ENCODE peak calls at places on chromosomes 7 and 10, in four cellular contexts. T is coronary artery, S is A549, Z is thyroid gland. Y is an unnamed sample.

GRCh38 chr7:16129431-16130126 is 291.8 kb downstream of the CRPPA start:
- DNase-seq in T (no peak), S (peak; percentile 29), Z (no peak), Y (no peak)

GRCh38 chr7:72313906-72314305 is 98.2 kb downstream of the CALN1 start:
- DNase-seq in T (peak; percentile 57), S (no peak), Z (no peak), Y (no peak)

GRCh38 chr7:107078517-107078966 is 34.0 kb downstream of the PRKAR2B start:
- DNase-seq in T (no peak), S (peak; percentile 57), Z (peak; percentile 28), Y (no peak)

GRCh38 chr10:21160116-21160515 is 263.0 kb upstream of the NEBL start:
- DNase-seq in T (no peak), S (no peak), Z (peak; percentile 46), Y (no peak)

GRCh38 chr7:29017666-29018065 is 59.5 kb upstream of the TRIL start:
- DNase-seq in T (no peak), S (no peak), Z (no peak), Y (no peak)

GRCh38 chr10:25954851-25955250 is 20.8 kb downstream of the MYO3A start:
- DNase-seq in T (no peak), S (no peak), Z (no peak), Y (no peak)

GRCh38 chr10:98687685-98688084 is 240.9 kb upstream of the HPS1 start:
- DNase-seq in T (no peak), S (no peak), Z (no peak), Y (no peak)

GRCh38 chr10:7318836-7319235 is 92.0 kb downstream of the SFMBT2 start:
- DNase-seq in T (no peak), S (no peak), Z (peak; percentile 37), Y (no peak)

GRCh38 chr10:23499317-23499716 is 60.4 kb downstream of the OTUD1 start:
- DNase-seq in T (no peak), S (no peak), Z (no peak), Y (no peak)

GRCh38 chr7:21724562-21724961 is 181.7 kb downstream of the DNAH11 start:
- DNase-seq in T (no peak), S (no peak), Z (no peak), Y (no peak)

GRCh38 chr7:21717323-21717722 is 174.5 kb downstream of the DNAH11 start:
- DNase-seq in T (no peak), S (no peak), Z (no peak), Y (no peak)

GRCh38 chr7:21719846-21720245 is 177.0 kb downstream of the DNAH11 start:
- DNase-seq in T (no peak), S (no peak), Z (peak; percentile 6), Y (no peak)

DNA sequence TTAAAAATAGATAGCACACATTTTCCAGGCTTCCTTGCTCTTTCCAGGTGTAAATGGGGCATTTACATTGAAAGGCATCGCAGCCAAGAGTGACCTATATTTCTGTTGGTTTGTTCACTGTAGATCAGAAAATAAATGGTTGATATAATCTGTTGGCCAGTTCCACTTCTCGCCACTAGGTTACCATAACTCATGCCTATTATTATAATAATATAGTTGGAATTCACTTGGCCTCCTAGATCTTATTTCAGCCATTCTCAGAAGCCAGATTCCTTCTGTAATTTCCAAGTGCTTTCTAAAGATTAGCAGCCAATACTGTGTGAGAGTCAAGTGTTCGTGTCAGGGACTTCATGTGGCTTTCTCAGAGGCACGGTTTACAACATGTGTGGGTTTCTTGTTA is 179.5 kb downstream of the DNAH11 start:
- DNase-seq in T (no peak), S (no peak), Z (no peak), Y (no peak)
- TF ChIP-seq CTCF in T (no peak), S (no peak), Z (no peak), Y (peak; percentile 38)

GRCh38 chr7:130733866-130734524 is at the start of gene KLF14:
- DNase-seq in T (no peak), S (no peak), Z (peak; percentile 1), Y (no peak)

GRCh38 chr7:130736298-130736900 is 2.4 kb upstream of the KLF14 start:
- DNase-seq in T (no peak), S (no peak), Z (no peak), Y (no peak)

GRCh38 chr7:130734525-130735272 is 692 bp upstream of the KLF14 start:
- DNase-seq in T (no peak), S (no peak), Z (no peak), Y (no peak)

GRCh38 chr7:130735273-130735716 is 1.3 kb upstream of the KLF14 start:
- DNase-seq in T (no peak), S (no peak), Z (no peak), Y (no peak)

GRCh38 chr7:130732980-130733865 is 784 bp downstream of the KLF14 start:
- DNase-seq in T (no peak), S (peak; percentile 9), Z (peak; percentile 2), Y (no peak)
- H3K4me3 ChIP-seq in T (peak overlapping the region; percentile 63), S (peak overlapping the region; percentile 55), Z (no peak overlapping the region), Y (peak overlapping the region; percentile 60)

DNA sequence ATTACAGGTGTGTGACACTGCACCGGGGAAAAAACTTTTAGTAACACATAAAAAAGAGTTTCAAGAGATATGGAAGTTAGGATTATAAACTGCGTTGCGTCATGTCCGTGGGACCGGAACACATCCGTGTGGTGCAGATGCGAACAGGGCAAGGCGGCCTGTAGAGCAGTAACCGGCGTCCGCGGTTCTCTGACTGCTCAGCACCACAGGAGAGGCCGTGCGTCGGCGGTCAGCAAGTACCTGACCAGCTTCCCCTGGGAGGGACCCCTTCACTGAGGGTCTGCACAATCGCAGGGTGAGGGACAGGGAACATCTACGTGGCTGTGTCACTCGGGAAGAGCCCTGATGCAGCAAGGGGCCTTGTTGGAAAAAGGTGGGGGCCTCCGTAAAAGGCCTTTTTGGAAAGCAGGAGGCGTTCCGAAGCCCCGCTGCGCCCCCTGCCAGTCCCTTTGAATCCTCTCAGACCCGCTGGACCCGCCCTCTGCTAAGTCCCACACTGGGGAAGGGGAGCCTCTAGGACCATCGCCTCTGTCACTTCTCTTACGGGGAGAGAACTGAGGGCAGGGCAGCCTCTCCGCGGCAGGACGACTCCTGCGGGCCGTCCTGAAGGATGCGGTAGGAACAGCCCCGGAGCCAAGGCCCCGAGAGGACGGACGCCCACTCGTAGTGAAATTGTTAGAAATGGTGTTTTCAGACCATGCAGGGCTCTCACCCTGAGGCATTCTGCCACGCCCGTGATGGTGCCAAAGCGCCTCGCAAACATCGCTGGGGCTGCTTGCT is 771.6 kb upstream of the COBL start:
- DNase-seq in T (no peak), S (no peak), Z (peak; percentile 27), Y (no peak)
- TF ChIP-seq CTCF in T (no peak), S (no peak), Z (no peak), Y (no peak)

GRCh38 chr10:101686133-101686925 is 8.6 kb downstream of the FBXW4 start:
- DNase-seq in T (no peak), S (no peak), Z (no peak), Y (no peak)

GRCh38 chr10:101683226-101683625 is 11.7 kb downstream of the FBXW4 start:
- DNase-seq in T (no peak), S (no peak), Z (no peak), Y (no peak)

GRCh38 chr10:101687088-101687487 is 7.9 kb downstream of the FBXW4 start:
- DNase-seq in T (no peak), S (no peak), Z (no peak), Y (no peak)

GRCh38 chr10:101684782-101685181 is 10.2 kb downstream of the FBXW4 start:
- DNase-seq in T (no peak), S (no peak), Z (no peak), Y (no peak)

DNA sequence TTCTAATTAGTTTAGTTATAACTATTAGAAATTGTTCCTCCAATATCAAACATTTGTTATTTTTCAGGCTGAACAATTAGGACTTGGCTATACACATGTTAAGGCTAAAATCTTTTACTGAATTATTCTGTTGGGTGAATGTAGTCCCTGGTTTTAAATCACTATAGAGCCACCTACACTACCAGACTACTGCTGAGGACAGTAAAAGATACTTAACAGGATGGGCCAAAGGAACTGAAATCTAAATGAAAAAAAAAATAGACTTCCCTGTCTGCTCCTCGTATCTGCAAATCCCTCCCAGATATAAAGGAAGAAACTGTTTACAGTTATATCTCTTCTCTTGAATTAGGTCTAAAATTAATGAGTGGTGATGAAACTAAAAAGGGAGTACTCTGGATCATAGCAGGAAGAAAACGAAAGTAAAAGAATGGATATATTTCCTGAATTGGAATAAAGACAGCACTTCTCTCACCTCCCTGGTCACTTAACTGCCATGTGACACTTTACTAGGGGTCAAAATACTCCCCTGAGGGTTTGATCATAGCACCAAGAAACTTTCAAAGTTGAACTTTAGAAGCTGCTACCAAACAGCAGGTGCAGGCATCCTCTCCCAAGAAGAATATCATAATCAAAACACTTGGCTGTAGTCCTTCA is 12.7 kb downstream of the FBXW4 start:
- DNase-seq in T (no peak), S (no peak), Z (no peak), Y (no peak)
- H3K4me3 ChIP-seq in T (peak overlapping the region; percentile 29), S (no peak overlapping the region), Z (no peak overlapping the region), Y (no peak overlapping the region)